ENCODE peak calls at places on chromosome 11, in seven cellular contexts. M is lower lobe of right lung, H is activated T-cell treated with anti-CD3 and anti-CD28 coated beads for 48 hours, G is hypothalamus, T is T follicular helper cell, N is Kasumi-1, I is lower leg skin. Q is an unnamed sample.

GRCh38 chr11:83972536-83972935 is 686.4 kb upstream of the CCDC90B start:
- DNase-seq in M (no peak), N (no peak), H (no peak), I (no peak), T (no peak), G (no peak), Q (no peak)

GRCh38 chr11:65446446-65447277 is 24.1 kb downstream of the NEAT1 start:
- DNase-seq in T (no peak), H (no peak), N (no peak), G (no peak), I (peak), M (no peak), Q (no peak)

GRCh38 chr11:126284829-126285228 is 1.9 kb downstream of the TIRAP start:
- DNase-seq in M (no peak), G (no peak), T (peak), N (peak), H (peak), I (peak), Q (peak)

GRCh38 chr11:65858354-65859133 is 564 bp upstream of the CFL1 start:
- DNase-seq in I (no peak), N (peak), H (no peak), G (no peak), M (no peak), T (no peak), Q (no peak)

GRCh38 chr11:126051117-126051516 is 11.5 kb downstream of the CDON start:
- DNase-seq in H (no peak), M (no peak), I (no peak), T (no peak), N (no peak), G (no peak), Q (no peak)

GRCh38 chr11:46380340-46381045 is 976 bp upstream of the MDK start:
- DNase-seq in M (peak), H (peak), T (no peak), I (peak), N (peak), G (no peak), Q (no peak)

GRCh38 chr11:67732045-67732787 is 57.8 kb upstream of the ALDH3B2 start:
- DNase-seq in I (peak), H (peak), N (no peak), T (peak), G (no peak), M (no peak), Q (no peak)

GRCh38 chr11:116665523-116665922 is 107.3 kb downstream of the BUD13 start:
- DNase-seq in N (no peak), T (no peak), H (no peak), I (no peak), M (no peak), G (no peak), Q (no peak)

GRCh38 chr11:9438611-9439010 is 22.2 kb upstream of the ZNF143 start:
- DNase-seq in I (no peak), H (no peak), M (no peak), G (no peak), T (no peak), N (no peak), Q (no peak)

GRCh38 chr11:34351687-34352469 is 5.9 kb downstream of the ABTB2 start:
- DNase-seq in N (no peak), H (no peak), G (no peak), T (no peak), I (no peak), M (no peak), Q (no peak)

GRCh38 chr11:31262761-31263160 is 106.8 kb downstream of the DCDC1 start:
- DNase-seq in N (no peak), M (no peak), G (no peak), H (no peak), T (no peak), I (no peak), Q (no peak)

GRCh38 chr11:62988281-62988680 is 3.5 kb upstream of the SLC22A6 start:
- DNase-seq in T (no peak), M (no peak), N (no peak), H (no peak), G (no peak), I (no peak), Q (no peak)

GRCh38 chr11:28169816-28170215 is 61.6 kb downstream of the METTL15 start:
- DNase-seq in N (peak), H (no peak), I (no peak), M (no peak), T (no peak), G (no peak), Q (no peak)

GRCh38 chr11:73519266-73519665 is 78.6 kb downstream of the FAM168A start:
- DNase-seq in H (no peak), M (no peak), T (no peak), N (no peak), I (no peak), G (no peak), Q (no peak)

GRCh38 chr11:10022764-10023163 is 271.3 kb downstream of the SBF2 start:
- DNase-seq in H (no peak), T (no peak), I (no peak), N (no peak), M (no peak), G (no peak), Q (no peak)

GRCh38 chr11:40384991-40385390 is 1074.5 kb downstream of the LRRC4C start:
- DNase-seq in N (no peak), H (no peak), I (no peak), T (no peak), G (no peak), M (no peak), Q (no peak)

GRCh38 chr11:66020618-66021357 is 5.5 kb downstream of the CATSPER1 start:
- DNase-seq in M (peak), I (no peak), N (peak), H (no peak), T (no peak), G (no peak), Q (no peak)

GRCh38 chr11:60919320-60919719 is 4.9 kb upstream of the TMEM132A start:
- DNase-seq in I (no peak), N (peak), M (no peak), G (no peak), H (no peak), T (no peak), Q (no peak)

GRCh38 chr11:116871248-116871647 is 33.8 kb upstream of the APOA1 start:
- DNase-seq in I (no peak), H (no peak), T (no peak), G (no peak), M (no peak), N (no peak), Q (no peak)

GRCh38 chr11:39461065-39461464 is 1998.4 kb downstream of the LRRC4C start:
- DNase-seq in G (no peak), T (no peak), I (no peak), H (no peak), N (no peak), M (no peak), Q (no peak)

GRCh38 chr11:59625703-59626102 is 10.1 kb upstream of the OSBP start:
- DNase-seq in T (no peak), H (no peak), I (no peak), N (no peak), G (no peak), M (no peak), Q (no peak)

GRCh38 chr11:29616611-29617010 is 400.2 kb downstream of the KCNA4 start:
- DNase-seq in H (no peak), I (no peak), G (no peak), T (no peak), N (peak), M (no peak), Q (no peak)

GRCh38 chr11:79086056-79086455 is 354.8 kb downstream of the TENM4 start:
- DNase-seq in N (no peak), H (no peak), T (no peak), M (no peak), G (no peak), I (no peak), Q (no peak)

GRCh38 chr11:67384851-67385366 is 6.9 kb upstream of the RAD9A start:
- DNase-seq in T (no peak), N (no peak), H (no peak), I (no peak), G (no peak), M (no peak), Q (peak)

GRCh38 chr11:134033696-134034491 is 35.0 kb upstream of the JAM3 start:
- DNase-seq in M (peak), I (peak), G (peak), T (peak), N (peak), H (peak), Q (no peak)

GRCh38 chr11:9573775-9574555 is 495 bp downstream of the WEE1 start:
- DNase-seq in H (peak), G (no peak), N (peak), T (no peak), I (peak), M (peak), Q (no peak)

GRCh38 chr11:117232911-117233409 is 489 bp downstream of the RNF214 start:
- DNase-seq in I (peak), M (peak), N (no peak), G (no peak), T (no peak), H (no peak), Q (no peak)

GRCh38 chr11:119149371-119150275 is 771 bp downstream of the ABCG4 start:
- DNase-seq in N (no peak), I (no peak), T (no peak), M (no peak), G (no peak), H (no peak), Q (no peak)

GRCh38 chr11:115241899-115242298 is 262.3 kb downstream of the CADM1 start:
- DNase-seq in G (no peak), T (no peak), M (no peak), I (no peak), N (no peak), H (no peak), Q (no peak)

GRCh38 chr11:134390706-134391105 is 21.3 kb downstream of the B3GAT1 start:
- DNase-seq in H (no peak), T (no peak), M (no peak), I (no peak), G (no peak), N (no peak), Q (no peak)

GRCh38 chr11:133946541-133947297 is 10.0 kb downstream of the IGSF9B start:
- DNase-seq in G (no peak), N (no peak), T (no peak), M (no peak), H (no peak), I (no peak), Q (peak)

GRCh38 chr11:120645639-120646038 is 134.1 kb downstream of the GRIK4 start:
- DNase-seq in N (no peak), T (no peak), I (no peak), M (no peak), H (no peak), G (no peak), Q (no peak)

GRCh38 chr11:20671856-20672546 is 2.6 kb downstream of the NELL1 start:
- DNase-seq in I (no peak), G (no peak), T (no peak), M (no peak), N (peak), H (no peak), Q (no peak)

GRCh38 chr11:116615211-116615865 is 157.4 kb downstream of the BUD13 start:
- DNase-seq in M (no peak), T (no peak), H (no peak), G (no peak), I (peak), N (no peak), Q (no peak)

GRCh38 chr11:74004694-74005615 is 3.9 kb downstream of the UCP3 start:
- DNase-seq in H (peak), M (no peak), T (peak), G (no peak), I (peak), N (no peak), Q (no peak)

GRCh38 chr11:1422481-1422880 is 32.7 kb downstream of the BRSK2 start:
- DNase-seq in M (no peak), I (no peak), H (no peak), N (no peak), G (no peak), T (no peak), Q (no peak)

Q was measured in amygdala.